ENCODE peak calls at places on chromosomes 11 and 22, in nine cellular contexts. One of them, this sample, is unnamed.

GRCh38 chr11:62497132-62497915 is 49.3 kb downstream of the AHNAK start:
- DNase-seq in OCI-LY7: peak
- DNase-seq in dorsolateral prefrontal cortex: no peak
- DNase-seq in glutamatergic neuron: no peak
- DNase-seq in H1: no peak
- DNase-seq in fibroblast of villous mesenchyme: peak
- DNase-seq in coronary artery: no peak
- DNase-seq in astrocyte of the cerebellum: no peak
- DNase-seq in fibroblast of lung: peak
- DNase-seq in this sample: peak

GRCh38 chr22:24937114-24937513 is 9.4 kb downstream of the LHFPL7 start:
- DNase-seq in OCI-LY7: peak
- DNase-seq in dorsolateral prefrontal cortex: no peak
- DNase-seq in glutamatergic neuron: no peak
- DNase-seq in H1: no peak
- DNase-seq in fibroblast of villous mesenchyme: peak
- DNase-seq in coronary artery: no peak
- DNase-seq in astrocyte of the cerebellum: no peak
- DNase-seq in fibroblast of lung: peak
- DNase-seq in this sample: no peak

GRCh38 chr11:120337896-120338840 is 2.0 kb downstream of the ARHGEF12 start:
- DNase-seq in OCI-LY7: peak
- DNase-seq in dorsolateral prefrontal cortex: no peak
- DNase-seq in glutamatergic neuron: no peak
- DNase-seq in H1: no peak
- DNase-seq in fibroblast of villous mesenchyme: peak
- DNase-seq in coronary artery: no peak
- DNase-seq in astrocyte of the cerebellum: no peak
- DNase-seq in fibroblast of lung: no peak
- DNase-seq in this sample: no peak

GRCh38 chr22:50267591-50268390 is 2.4 kb downstream of the MAPK11 start:
- DNase-seq in OCI-LY7: peak
- DNase-seq in dorsolateral prefrontal cortex: peak
- DNase-seq in glutamatergic neuron: peak
- DNase-seq in H1: peak
- DNase-seq in fibroblast of villous mesenchyme: peak
- DNase-seq in coronary artery: no peak
- DNase-seq in astrocyte of the cerebellum: no peak
- DNase-seq in fibroblast of lung: peak
- DNase-seq in this sample: peak

GRCh38 chr11:72316984-72317383 is 73.0 kb upstream of the PHOX2A start:
- DNase-seq in OCI-LY7: no peak
- DNase-seq in dorsolateral prefrontal cortex: no peak
- DNase-seq in glutamatergic neuron: no peak
- DNase-seq in H1: no peak
- DNase-seq in fibroblast of villous mesenchyme: no peak
- DNase-seq in coronary artery: no peak
- DNase-seq in astrocyte of the cerebellum: no peak
- DNase-seq in fibroblast of lung: no peak
- DNase-seq in this sample: no peak

GRCh38 chr22:46593211-46593676 is 26.9 kb upstream of the GRAMD4 start:
- DNase-seq in OCI-LY7: peak
- DNase-seq in dorsolateral prefrontal cortex: no peak
- DNase-seq in glutamatergic neuron: no peak
- DNase-seq in H1: no peak
- DNase-seq in fibroblast of villous mesenchyme: no peak
- DNase-seq in coronary artery: no peak
- DNase-seq in astrocyte of the cerebellum: no peak
- DNase-seq in fibroblast of lung: peak
- DNase-seq in this sample: peak

GRCh38 chr11:71428861-71429435 is 19.2 kb downstream of the DHCR7 start:
- DNase-seq in OCI-LY7: no peak
- DNase-seq in dorsolateral prefrontal cortex: no peak
- DNase-seq in glutamatergic neuron: no peak
- DNase-seq in H1: no peak
- DNase-seq in fibroblast of villous mesenchyme: no peak
- DNase-seq in coronary artery: peak
- DNase-seq in astrocyte of the cerebellum: no peak
- DNase-seq in fibroblast of lung: no peak
- DNase-seq in this sample: peak

GRCh38 chr11:6245536-6245935 is 6.6 kb downstream of the CNGA4 start:
- DNase-seq in OCI-LY7: no peak
- DNase-seq in dorsolateral prefrontal cortex: no peak
- DNase-seq in glutamatergic neuron: no peak
- DNase-seq in H1: no peak
- DNase-seq in fibroblast of villous mesenchyme: no peak
- DNase-seq in coronary artery: no peak
- DNase-seq in astrocyte of the cerebellum: no peak
- DNase-seq in fibroblast of lung: no peak
- DNase-seq in this sample: no peak

DNA sequence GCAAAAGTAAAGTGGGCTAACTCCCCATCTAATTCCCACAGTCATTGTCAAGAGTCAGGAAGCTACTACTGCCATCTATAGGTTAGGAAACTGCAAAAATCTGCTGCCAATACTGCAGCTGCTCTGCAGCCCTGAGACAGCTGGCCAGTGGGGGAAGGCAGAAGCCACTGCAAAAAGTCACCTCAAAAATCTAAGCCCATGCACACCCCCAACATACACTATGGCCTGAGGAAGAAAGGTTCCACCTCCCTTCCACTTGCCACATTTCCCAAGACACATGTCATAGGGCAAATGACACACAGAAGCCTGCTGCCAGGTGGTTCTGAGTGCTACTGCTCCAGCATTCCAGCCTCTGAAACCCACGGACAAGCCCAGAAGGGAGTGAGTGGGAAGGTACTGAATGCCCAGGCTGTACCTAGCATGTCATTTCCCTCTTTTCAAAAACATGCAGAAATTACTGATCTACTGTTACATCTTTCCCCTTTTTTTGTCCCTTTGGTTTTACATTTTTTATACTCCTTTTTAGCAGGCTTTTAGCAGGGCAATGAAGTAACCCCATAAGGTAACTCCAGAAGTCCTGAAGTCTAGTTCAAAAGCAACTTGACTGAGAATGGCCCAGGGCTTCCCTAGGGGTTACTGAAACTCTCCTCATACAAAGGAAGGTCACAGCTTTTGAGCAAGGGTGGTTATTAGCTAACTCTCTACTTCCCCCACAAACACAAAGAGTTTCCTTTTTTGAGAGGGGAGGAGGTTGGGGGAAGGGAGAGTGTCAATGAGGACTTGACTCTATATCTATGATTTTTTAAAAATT is 36.8 kb downstream of the DGCR2 start:
- DNase-seq in OCI-LY7: peak
- DNase-seq in dorsolateral prefrontal cortex: no peak
- DNase-seq in glutamatergic neuron: no peak
- DNase-seq in H1: no peak
- DNase-seq in fibroblast of villous mesenchyme: peak
- DNase-seq in coronary artery: no peak
- DNase-seq in astrocyte of the cerebellum: peak
- DNase-seq in fibroblast of lung: peak
- DNase-seq in this sample: no peak
- TF ChIP-seq CTCF in OCI-LY7: peak
- TF ChIP-seq CTCF in dorsolateral prefrontal cortex: peak
- TF ChIP-seq CTCF in glutamatergic neuron: no peak
- TF ChIP-seq CTCF in H1: peak
- TF ChIP-seq CTCF in fibroblast of villous mesenchyme: peak
- TF ChIP-seq CTCF in coronary artery: no peak
- TF ChIP-seq CTCF in astrocyte of the cerebellum: peak
- TF ChIP-seq CTCF in fibroblast of lung: peak
- TF ChIP-seq CTCF in this sample: no peak

DNA sequence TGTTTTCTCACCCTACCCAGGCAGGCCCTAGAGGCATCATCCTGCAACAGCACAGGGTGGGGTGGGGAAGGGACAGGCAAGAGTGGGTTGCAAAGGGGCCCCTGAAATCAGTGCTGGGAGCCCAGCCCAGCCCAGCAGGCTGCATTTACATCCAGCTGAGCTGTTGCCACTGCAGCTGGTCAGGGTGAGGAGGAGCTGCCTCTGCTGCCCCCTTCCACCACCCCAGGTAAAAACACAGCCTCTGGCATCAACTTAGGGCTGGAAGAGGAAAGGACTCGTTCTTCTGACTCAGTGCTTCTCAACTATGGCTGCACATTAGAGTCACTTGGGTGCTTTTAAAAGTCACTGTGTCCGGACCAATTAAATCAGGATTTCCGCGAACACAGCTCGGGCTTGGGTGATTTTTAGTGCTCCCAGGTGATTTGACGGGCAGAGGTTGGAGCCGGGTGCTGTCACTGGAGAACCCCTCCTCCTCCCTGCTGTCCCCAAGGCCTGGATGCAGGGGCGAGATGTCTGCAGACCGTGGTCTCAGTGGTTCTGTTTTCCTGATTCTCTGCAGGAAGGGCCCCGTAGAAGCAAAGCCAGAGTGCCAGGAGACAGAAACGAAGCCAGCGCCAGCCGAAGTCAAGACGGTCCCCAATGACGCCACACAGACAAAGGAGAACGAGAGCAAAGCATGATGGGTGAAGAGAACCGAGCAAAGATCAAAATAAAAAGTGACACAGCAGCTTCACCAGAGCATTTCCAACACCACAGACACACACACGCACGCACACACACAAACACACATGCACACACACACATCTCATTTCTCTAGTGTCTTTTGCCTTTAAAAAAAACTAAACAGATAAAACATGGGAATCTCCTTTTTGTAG is 39.4 kb upstream of the TTC12 start:
- DNase-seq in OCI-LY7: no peak
- DNase-seq in dorsolateral prefrontal cortex: no peak
- DNase-seq in glutamatergic neuron: no peak
- DNase-seq in H1: peak
- DNase-seq in fibroblast of villous mesenchyme: peak
- DNase-seq in coronary artery: no peak
- DNase-seq in astrocyte of the cerebellum: no peak
- DNase-seq in fibroblast of lung: no peak
- DNase-seq in this sample: no peak
- TF ChIP-seq CTCF in OCI-LY7: no peak
- TF ChIP-seq CTCF in dorsolateral prefrontal cortex: peak
- TF ChIP-seq CTCF in glutamatergic neuron: peak
- TF ChIP-seq CTCF in H1: peak
- TF ChIP-seq CTCF in fibroblast of villous mesenchyme: peak
- TF ChIP-seq CTCF in coronary artery: no peak
- TF ChIP-seq CTCF in astrocyte of the cerebellum: peak
- TF ChIP-seq CTCF in fibroblast of lung: no peak
- TF ChIP-seq CTCF in this sample: no peak

GRCh38 chr11:1949302-1949701 is 2.2 kb downstream of the MRPL23 start:
- DNase-seq in OCI-LY7: no peak
- DNase-seq in dorsolateral prefrontal cortex: no peak
- DNase-seq in glutamatergic neuron: no peak
- DNase-seq in H1: no peak
- DNase-seq in fibroblast of villous mesenchyme: no peak
- DNase-seq in coronary artery: no peak
- DNase-seq in astrocyte of the cerebellum: no peak
- DNase-seq in fibroblast of lung: no peak
- DNase-seq in this sample: no peak

GRCh38 chr11:1948389-1948788 is 1.3 kb downstream of the MRPL23 start:
- DNase-seq in OCI-LY7: no peak
- DNase-seq in dorsolateral prefrontal cortex: peak
- DNase-seq in glutamatergic neuron: no peak
- DNase-seq in H1: no peak
- DNase-seq in fibroblast of villous mesenchyme: no peak
- DNase-seq in coronary artery: no peak
- DNase-seq in astrocyte of the cerebellum: no peak
- DNase-seq in fibroblast of lung: no peak
- DNase-seq in this sample: peak

GRCh38 chr11:1949922-1950321 is 2.8 kb downstream of the MRPL23 start:
- DNase-seq in OCI-LY7: no peak
- DNase-seq in dorsolateral prefrontal cortex: no peak
- DNase-seq in glutamatergic neuron: no peak
- DNase-seq in H1: no peak
- DNase-seq in fibroblast of villous mesenchyme: no peak
- DNase-seq in coronary artery: no peak
- DNase-seq in astrocyte of the cerebellum: no peak
- DNase-seq in fibroblast of lung: no peak
- DNase-seq in this sample: no peak

GRCh38 chr11:1952806-1953482 is 5.8 kb downstream of the MRPL23 start:
- DNase-seq in OCI-LY7: no peak
- DNase-seq in dorsolateral prefrontal cortex: no peak
- DNase-seq in glutamatergic neuron: no peak
- DNase-seq in H1: no peak
- DNase-seq in fibroblast of villous mesenchyme: no peak
- DNase-seq in coronary artery: no peak
- DNase-seq in astrocyte of the cerebellum: no peak
- DNase-seq in fibroblast of lung: no peak
- DNase-seq in this sample: no peak

DNA sequence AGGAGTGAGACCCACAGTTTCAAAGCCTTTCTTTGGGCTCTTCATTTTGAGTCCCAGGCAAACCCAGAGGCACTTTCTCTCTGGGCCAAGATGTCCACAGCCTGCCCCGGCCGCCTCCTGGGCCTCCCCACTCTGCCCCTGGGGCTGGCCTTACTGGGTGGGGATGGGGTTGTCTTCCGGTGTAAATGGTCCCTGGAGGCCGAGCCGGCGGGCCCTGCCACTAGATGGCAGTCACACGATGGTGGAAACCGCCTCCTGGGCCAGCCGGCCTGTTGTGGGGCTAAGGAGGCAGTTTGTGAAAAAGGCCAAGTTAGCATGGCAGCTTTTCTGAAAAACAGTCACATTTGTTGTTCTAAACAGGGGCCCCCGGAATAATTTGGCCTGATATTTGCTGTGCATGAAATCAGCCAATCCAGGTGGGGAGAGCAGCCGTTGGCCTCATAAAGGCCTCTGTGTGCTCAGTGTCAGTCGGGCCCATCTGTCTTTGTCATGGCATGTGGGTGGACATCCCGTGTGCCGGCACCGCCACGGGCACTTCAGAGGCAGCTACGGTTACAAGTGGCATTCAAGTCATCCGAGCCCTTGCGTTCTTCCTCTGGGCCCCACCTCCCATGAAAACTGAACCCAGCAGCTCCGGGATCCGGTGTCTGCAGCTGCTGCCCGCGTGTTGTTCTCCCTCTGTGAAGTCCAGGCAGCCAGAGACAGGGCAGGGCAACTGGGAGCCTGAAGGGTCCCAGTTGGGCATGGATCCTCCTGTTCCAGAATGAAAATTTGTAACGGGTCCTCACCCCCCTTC is 6.6 kb downstream of the MRPL23 start:
- DNase-seq in OCI-LY7: no peak
- DNase-seq in dorsolateral prefrontal cortex: no peak
- DNase-seq in glutamatergic neuron: no peak
- DNase-seq in H1: no peak
- DNase-seq in fibroblast of villous mesenchyme: peak
- DNase-seq in coronary artery: no peak
- DNase-seq in astrocyte of the cerebellum: no peak
- DNase-seq in fibroblast of lung: no peak
- DNase-seq in this sample: peak
- TF ChIP-seq CTCF in OCI-LY7: no peak
- TF ChIP-seq CTCF in dorsolateral prefrontal cortex: peak
- TF ChIP-seq CTCF in glutamatergic neuron: no peak
- TF ChIP-seq CTCF in H1: no peak
- TF ChIP-seq CTCF in fibroblast of villous mesenchyme: no peak
- TF ChIP-seq CTCF in coronary artery: no peak
- TF ChIP-seq CTCF in astrocyte of the cerebellum: no peak
- TF ChIP-seq CTCF in fibroblast of lung: no peak
- TF ChIP-seq CTCF in this sample: peak

GRCh38 chr11:113249786-113250185 is 64.6 kb upstream of the TTC12 start:
- DNase-seq in OCI-LY7: no peak
- DNase-seq in dorsolateral prefrontal cortex: no peak
- DNase-seq in glutamatergic neuron: no peak
- DNase-seq in H1: no peak
- DNase-seq in fibroblast of villous mesenchyme: no peak
- DNase-seq in coronary artery: no peak
- DNase-seq in astrocyte of the cerebellum: no peak
- DNase-seq in fibroblast of lung: no peak
- DNase-seq in this sample: no peak

GRCh38 chr11:113251281-113251680 is 63.1 kb upstream of the TTC12 start:
- DNase-seq in OCI-LY7: no peak
- DNase-seq in dorsolateral prefrontal cortex: no peak
- DNase-seq in glutamatergic neuron: no peak
- DNase-seq in H1: no peak
- DNase-seq in fibroblast of villous mesenchyme: no peak
- DNase-seq in coronary artery: no peak
- DNase-seq in astrocyte of the cerebellum: no peak
- DNase-seq in fibroblast of lung: no peak
- DNase-seq in this sample: no peak

GRCh38 chr11:113247231-113247630 is 67.2 kb upstream of the TTC12 start:
- DNase-seq in OCI-LY7: no peak
- DNase-seq in dorsolateral prefrontal cortex: no peak
- DNase-seq in glutamatergic neuron: no peak
- DNase-seq in H1: no peak
- DNase-seq in fibroblast of villous mesenchyme: no peak
- DNase-seq in coronary artery: no peak
- DNase-seq in astrocyte of the cerebellum: no peak
- DNase-seq in fibroblast of lung: no peak
- DNase-seq in this sample: no peak

GRCh38 chr11:113248702-113249490 is 65.5 kb upstream of the TTC12 start:
- DNase-seq in OCI-LY7: no peak
- DNase-seq in dorsolateral prefrontal cortex: no peak
- DNase-seq in glutamatergic neuron: no peak
- DNase-seq in H1: no peak
- DNase-seq in fibroblast of villous mesenchyme: no peak
- DNase-seq in coronary artery: no peak
- DNase-seq in astrocyte of the cerebellum: no peak
- DNase-seq in fibroblast of lung: no peak
- DNase-seq in this sample: no peak

DNA sequence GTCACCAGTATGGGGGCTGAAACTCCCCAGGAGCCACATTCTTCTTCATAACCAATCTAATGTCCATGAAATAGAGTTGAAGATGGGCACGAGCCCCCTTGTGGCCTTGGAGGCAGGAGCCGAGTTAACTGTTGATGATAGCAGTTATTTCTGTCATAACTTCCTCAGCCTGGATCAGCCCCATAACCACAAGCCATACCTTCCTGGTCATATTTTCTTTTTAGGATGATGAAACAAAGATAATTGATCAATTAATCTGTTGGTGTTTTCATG is 65.0 kb upstream of the TTC12 start:
- DNase-seq in OCI-LY7: no peak
- DNase-seq in dorsolateral prefrontal cortex: no peak
- DNase-seq in glutamatergic neuron: no peak
- DNase-seq in H1: no peak
- DNase-seq in fibroblast of villous mesenchyme: peak
- DNase-seq in coronary artery: no peak
- DNase-seq in astrocyte of the cerebellum: no peak
- DNase-seq in fibroblast of lung: no peak
- DNase-seq in this sample: no peak
- TF ChIP-seq CTCF in OCI-LY7: no peak
- TF ChIP-seq CTCF in dorsolateral prefrontal cortex: peak
- TF ChIP-seq CTCF in glutamatergic neuron: peak
- TF ChIP-seq CTCF in H1: peak
- TF ChIP-seq CTCF in fibroblast of villous mesenchyme: peak
- TF ChIP-seq CTCF in coronary artery: no peak
- TF ChIP-seq CTCF in astrocyte of the cerebellum: peak
- TF ChIP-seq CTCF in fibroblast of lung: peak
- TF ChIP-seq CTCF in this sample: no peak